ENCODE peak calls at places on chromosomes 2 and 18, in ten cellular contexts. S is foreskin fibroblast, V is brain microvascular endothelial cell, Q is esophagus squamous epithelium, I is sigmoid colon, O is kidney epithelial cell, L is suprapubic skin, Y is stomach, U is cardiac fibroblast, G is AG10803. A is an unnamed sample.

GRCh38 chr2:211329421-211329820 is 773.0 kb downstream of the CPS1 start:
- DNase-seq in S (no peak), V (no peak), Q (no peak), I (no peak), O (peak), L (no peak), Y (no peak), U (no peak), G (no peak), A (no peak)

GRCh38 chr2:240864475-240864874 is 4.1 kb upstream of the AGXT start:
- DNase-seq in S (no peak), V (no peak), Q (no peak), I (no peak), O (no peak), L (no peak), Y (no peak), U (no peak), G (no peak), A (no peak)

GRCh38 chr2:45173513-45173912 is 164.3 kb upstream of the SIX2 start:
- DNase-seq in S (peak), V (peak), Q (no peak), I (no peak), O (peak), L (no peak), Y (no peak), U (peak), G (peak), A (no peak)

GRCh38 chr18:69559604-69560003 is 158.9 kb downstream of the DOK6 start:
- DNase-seq in S (no peak), V (no peak), Q (no peak), I (no peak), O (no peak), L (no peak), Y (no peak), U (no peak), G (no peak), A (no peak)

GRCh38 chr2:166057363-166058169 is 70.3 kb downstream of the SCN1A start:
- DNase-seq in S (peak), V (no peak), Q (no peak), I (no peak), O (no peak), L (no peak), Y (no peak), U (peak), G (peak), A (no peak)

GRCh38 chr2:147156970-147157369 is 687.9 kb upstream of the ACVR2A start:
- DNase-seq in S (no peak), V (no peak), Q (no peak), I (no peak), O (no peak), L (no peak), Y (no peak), U (no peak), G (no peak), A (no peak)

GRCh38 chr2:168687314-168687713 is 115.1 kb upstream of the NOSTRIN start:
- DNase-seq in S (no peak), V (peak), Q (no peak), I (no peak), O (no peak), L (no peak), Y (no peak), U (peak), G (peak), A (no peak)

GRCh38 chr2:45117383-45117782 is 108.1 kb upstream of the SIX2 start:
- DNase-seq in S (no peak), V (no peak), Q (no peak), I (no peak), O (no peak), L (no peak), Y (no peak), U (no peak), G (no peak), A (no peak)

GRCh38 chr18:58863539-58864145 is 1.0 kb upstream of the ZNF532 start:
- DNase-seq in S (no peak), V (no peak), Q (no peak), I (peak), O (no peak), L (no peak), Y (peak), U (no peak), G (no peak), A (no peak)

GRCh38 chr2:216320852-216321251 is 51.4 kb downstream of the MARCHF4 start:
- DNase-seq in S (no peak), V (no peak), Q (no peak), I (no peak), O (no peak), L (no peak), Y (no peak), U (peak), G (peak), A (no peak)

GRCh38 chr18:51110073-51110797 is 80.2 kb downstream of the SMAD4 start:
- DNase-seq in S (no peak), V (peak), Q (no peak), I (peak), O (no peak), L (peak), Y (peak), U (peak), G (peak), A (no peak)

GRCh38 chr2:132911726-132912724 is 242.0 kb upstream of the LYPD1 start:
- DNase-seq in S (no peak), V (peak), Q (no peak), I (no peak), O (no peak), L (no peak), Y (no peak), U (peak), G (no peak), A (no peak)

GRCh38 chr2:21356076-21356856 is 232.5 kb downstream of the TDRD15 start:
- DNase-seq in S (no peak), V (no peak), Q (no peak), I (no peak), O (no peak), L (no peak), Y (no peak), U (no peak), G (no peak), A (no peak)

GRCh38 chr2:178787934-178788333 is 19.3 kb downstream of the TTN start:
- DNase-seq in S (no peak), V (no peak), Q (no peak), I (no peak), O (no peak), L (no peak), Y (no peak), U (no peak), G (no peak), A (no peak)

GRCh38 chr2:20653695-20654306 is 2.9 kb upstream of the HS1BP3 start:
- DNase-seq in S (no peak), V (no peak), Q (no peak), I (no peak), O (no peak), L (peak), Y (no peak), U (no peak), G (no peak), A (peak)

GRCh38 chr2:18475884-18476283 is 84.6 kb downstream of the RDH14 start:
- DNase-seq in S (no peak), V (no peak), Q (no peak), I (no peak), O (no peak), L (no peak), Y (no peak), U (no peak), G (no peak), A (no peak)

GRCh38 chr18:13726972-13727331 is 479 bp downstream of the RNMT start:
- DNase-seq in S (peak), V (peak), Q (peak), I (peak), O (no peak), L (peak), Y (peak), U (peak), G (peak), A (peak)

GRCh38 chr2:230134496-230135073 is 65.9 kb upstream of the SLC16A14 start:
- DNase-seq in S (peak), V (peak), Q (no peak), I (no peak), O (no peak), L (no peak), Y (no peak), U (peak), G (peak), A (no peak)

GRCh38 chr2:155151945-155152344 is 453.4 kb downstream of the KCNJ3 start:
- DNase-seq in S (no peak), V (no peak), Q (no peak), I (no peak), O (no peak), L (no peak), Y (no peak), U (no peak), G (no peak), A (no peak)

GRCh38 chr2:169509230-169509917 is at the start of gene KLHL41:
- DNase-seq in S (peak), V (no peak), Q (no peak), I (no peak), O (no peak), L (no peak), Y (no peak), U (peak), G (peak), A (no peak)

GRCh38 chr2:60520477-60520876 is 33.0 kb downstream of the BCL11A start:
- DNase-seq in S (no peak), V (no peak), Q (no peak), I (no peak), O (no peak), L (no peak), Y (no peak), U (no peak), G (no peak), A (no peak)

GRCh38 chr2:170711774-170712652 is 3.1 kb upstream of the SP5 start:
- DNase-seq in S (no peak), V (no peak), Q (no peak), I (no peak), O (no peak), L (no peak), Y (peak), U (no peak), G (no peak), A (no peak)

GRCh38 chr2:238256594-238257104 is 16.8 kb upstream of the HES6 start:
- DNase-seq in S (peak), V (peak), Q (peak), I (peak), O (peak), L (peak), Y (peak), U (peak), G (peak), A (peak)

GRCh38 chr2:238260879-238261278 is 21.0 kb upstream of the HES6 start:
- DNase-seq in S (no peak), V (no peak), Q (no peak), I (no peak), O (peak), L (no peak), Y (no peak), U (no peak), G (no peak), A (peak)

GRCh38 chr2:238261718-238262375 is 22.0 kb upstream of the HES6 start:
- DNase-seq in S (no peak), V (no peak), Q (no peak), I (peak), O (no peak), L (no peak), Y (no peak), U (no peak), G (no peak), A (no peak)

GRCh38 chr2:238257786-238258700 is 18.2 kb upstream of the HES6 start:
- DNase-seq in S (no peak), V (no peak), Q (no peak), I (peak), O (no peak), L (no peak), Y (no peak), U (no peak), G (no peak), A (peak)

GRCh38 chr2:238259085-238260020 is 19.5 kb upstream of the HES6 start:
- DNase-seq in S (no peak), V (no peak), Q (no peak), I (no peak), O (no peak), L (peak), Y (peak), U (no peak), G (no peak), A (peak)
- TF ChIP-seq CTCF in S (no peak), V (peak), Q (no peak), I (no peak), O (peak), L (no peak), Y (no peak), U (peak), G (no peak), A (peak)

GRCh38 chr2:162768646-162769045 is 69.9 kb downstream of the KCNH7 start:
- DNase-seq in S (no peak), V (no peak), Q (no peak), I (no peak), O (no peak), L (no peak), Y (no peak), U (no peak), G (no peak), A (no peak)

DNA sequence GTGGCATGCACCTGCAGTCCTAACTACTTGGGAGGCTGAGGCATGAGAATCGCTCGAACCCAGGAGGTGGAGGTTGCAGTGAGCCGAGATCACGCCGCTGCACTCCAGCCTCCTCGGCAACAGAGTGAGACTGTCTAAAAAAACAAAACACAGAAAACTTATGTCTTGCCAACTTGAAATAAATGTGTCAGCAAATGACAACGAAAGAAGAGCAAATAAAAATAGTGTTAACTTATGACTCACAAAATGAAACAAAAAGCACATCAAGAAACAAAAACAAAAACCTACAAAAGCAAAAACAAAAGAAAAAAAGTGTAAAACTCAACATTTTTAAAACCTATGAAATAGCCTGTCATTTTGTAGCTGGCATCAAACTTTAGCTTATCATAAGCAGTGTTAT is 65.2 kb downstream of the KCNH7 start:
- DNase-seq in S (no peak), V (no peak), Q (no peak), I (no peak), O (no peak), L (no peak), Y (no peak), U (no peak), G (no peak), A (no peak)
- TF ChIP-seq CTCF in S (no peak), V (no peak), Q (no peak), I (no peak), O (no peak), L (no peak), Y (no peak), U (no peak), G (no peak), A (no peak)

GRCh38 chr2:2147024-2147900 is 183.8 kb downstream of the MYT1L start:
- DNase-seq in S (no peak), V (no peak), Q (no peak), I (no peak), O (no peak), L (no peak), Y (no peak), U (no peak), G (no peak), A (no peak)

GRCh38 chr2:2146220-2146619 is 184.9 kb downstream of the MYT1L start:
- DNase-seq in S (no peak), V (no peak), Q (no peak), I (no peak), O (no peak), L (no peak), Y (no peak), U (no peak), G (no peak), A (no peak)

DNA sequence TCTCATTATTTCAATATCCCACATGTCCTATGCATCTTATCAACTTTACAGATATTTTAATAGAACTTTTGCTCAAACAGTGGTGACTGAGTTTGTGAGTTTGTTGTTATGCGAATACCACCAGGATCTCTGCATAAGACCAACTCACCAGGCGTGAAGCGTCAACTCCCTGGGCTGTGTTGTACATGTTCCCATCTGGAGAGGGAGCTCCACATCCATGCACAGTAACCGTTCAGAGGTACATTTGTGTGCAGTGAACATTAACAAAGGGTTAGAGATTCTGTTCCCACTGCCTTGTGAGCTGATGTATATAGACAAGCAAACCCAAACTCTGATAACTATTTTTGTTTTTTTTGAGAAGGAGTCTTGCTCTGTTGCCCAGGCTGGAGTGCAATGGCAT is 188.7 kb downstream of the MYT1L start:
- DNase-seq in S (no peak), V (no peak), Q (no peak), I (no peak), O (no peak), L (no peak), Y (no peak), U (no peak), G (no peak), A (no peak)
- TF ChIP-seq CTCF in S (no peak), V (no peak), Q (no peak), I (no peak), O (no peak), L (no peak), Y (no peak), U (no peak), G (no peak), A (no peak)

DNA sequence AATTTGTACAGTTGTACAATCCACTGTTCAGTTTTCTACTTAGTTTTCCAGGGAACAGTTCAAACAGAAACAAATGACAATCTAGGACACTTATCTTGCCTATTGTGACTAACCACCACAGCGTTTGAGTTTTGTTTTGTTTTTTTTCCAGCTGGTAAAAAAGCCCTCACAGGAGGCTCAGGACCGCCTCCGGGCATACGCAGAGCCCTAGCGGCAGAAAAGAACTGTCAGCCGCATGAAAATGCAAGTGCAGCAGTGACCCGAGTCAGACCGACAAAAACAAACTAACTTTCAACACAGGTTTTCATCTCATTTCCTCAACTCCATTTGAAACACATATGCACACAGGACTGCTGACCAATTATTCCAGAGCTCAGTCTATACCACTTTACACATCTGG is 68.6 kb downstream of the STEAP3 start:
- DNase-seq in S (peak), V (peak), Q (no peak), I (no peak), O (no peak), L (no peak), Y (no peak), U (no peak), G (peak), A (no peak)
- TF ChIP-seq CTCF in S (peak), V (peak), Q (peak), I (no peak), O (peak), L (no peak), Y (peak), U (no peak), G (peak), A (peak)

A was measured in chondrocyte.